ENCODE peak calls at places on chromosomes 16 and 17, in five cellular contexts. U is NCI-H82; J is stimulated activated CD4-positive, alpha-beta T cell treated with anti-CD3 and anti-CD28 coated beads, Interleukin-2, amount 100 ng/mL, for 48 hours; C is HT1080; L is stromal cell of bone marrow. S is an unnamed sample.

GRCh38 chr17:48568499-48569259 is 9.5 kb downstream of the HOXB4 start:
- DNase-seq in L (no peak), C (no peak), U (no peak), J (no peak), S (no peak)

GRCh38 chr17:77442976-77443742 is 302.4 kb downstream of the SEC14L1 start:
- DNase-seq in C (no peak), L (no peak), J (no peak), U (no peak), S (no peak)

GRCh38 chr16:55510185-55510805 is 1.4 kb downstream of the LPCAT2 start:
- DNase-seq in U (no peak), J (no peak), L (no peak), C (no peak), S (no peak)

GRCh38 chr17:29948460-29949185 is 7.2 kb downstream of the EFCAB5 start:
- DNase-seq in U (no peak), C (no peak), L (no peak), J (no peak), S (peak; percentile 40)

GRCh38 chr17:71914812-71915211 is 206.0 kb upstream of the SOX9 start:
- DNase-seq in U (no peak), L (no peak), C (no peak), J (no peak), S (no peak)

GRCh38 chr16:31371619-31372484 is 16.9 kb downstream of the ITGAX start:
- DNase-seq in C (no peak), J (no peak), U (no peak), L (no peak), S (no peak)

GRCh38 chr17:68697850-68698313 is 96.7 kb upstream of the FAM20A start:
- DNase-seq in C (peak; percentile 8), J (no peak), U (no peak), L (no peak), S (no peak)

GRCh38 chr17:27497696-27498095 is 41.4 kb downstream of the KSR1 start:
- DNase-seq in L (no peak), U (no peak), J (no peak), C (no peak), S (no peak)

GRCh38 chr17:39963826-39964225 is 1.0 kb downstream of the GSDMA start:
- DNase-seq in U (no peak), L (no peak), C (no peak), J (no peak), S (no peak)

S was measured in OCI-LY7.